ENCODE peak calls at places on chromosomes 7 and 10, in seven cellular contexts. H is psoas muscle, Y is K562, J is body of pancreas, L is heart right ventricle, B is OCI-LY7, N is neural progenitor cell. M is an unnamed sample.

GRCh38 chr10:89653410-89653828 is 8.4 kb upstream of the PANK1 start:
- DNase-seq in N (no peak), B (no peak), L (no peak), H (no peak), Y (no peak), J (no peak), M (no peak)

GRCh38 chr7:50379082-50379481 is 71.1 kb downstream of the FIGNL1 start:
- DNase-seq in L (no peak), H (no peak), N (peak; percentile 34), J (no peak), B (no peak), Y (no peak), M (no peak)

GRCh38 chr7:45985902-45986301 is 64.8 kb upstream of the IGFBP3 start:
- DNase-seq in Y (no peak), B (no peak), H (no peak), L (no peak), J (no peak), N (no peak), M (peak; percentile 20)

GRCh38 chr7:142584765-142585164 is 164.5 kb upstream of the PRSS1 start:
- DNase-seq in L (no peak), J (no peak), N (no peak), Y (no peak), H (no peak), B (no peak), M (no peak)

GRCh38 chr10:111522551-111522950 is 445.7 kb downstream of the ADRA2A start:
- DNase-seq in L (no peak), H (no peak), Y (no peak), J (no peak), N (no peak), B (no peak), M (no peak)

GRCh38 chr10:17326377-17326776 is 98.3 kb downstream of the VIM start:
- DNase-seq in H (no peak), J (no peak), N (no peak), Y (no peak), L (no peak), B (no peak), M (no peak)

GRCh38 chr10:50275650-50276235 is 24.4 kb upstream of the ASAH2 start:
- DNase-seq in L (peak; percentile 18), Y (peak; percentile 88), B (peak; percentile 49), J (peak; percentile 56), H (peak; percentile 49), N (peak; percentile 59), M (peak; percentile 11)

GRCh38 chr10:75531571-75532031 is 100.2 kb downstream of the LRMDA start:
- DNase-seq in N (no peak), L (no peak), H (no peak), B (no peak), J (no peak), Y (no peak), M (no peak)

GRCh38 chr7:24732646-24733413 is 24.4 kb downstream of the GSDME start:
- DNase-seq in H (no peak), L (no peak), J (no peak), N (no peak), Y (no peak), B (no peak), M (peak; percentile 35)

GRCh38 chr10:125064681-125065492 is 95.5 kb downstream of the CTBP2 start:
- DNase-seq in H (peak; percentile 34), J (no peak), N (no peak), B (peak; percentile 90), L (no peak), Y (no peak), M (no peak)

GRCh38 chr10:35300063-35300699 is 36.1 kb upstream of the CCNY start:
- DNase-seq in N (no peak), L (no peak), J (no peak), B (no peak), H (peak; percentile 67), Y (peak; percentile 70), M (peak; percentile 93)

GRCh38 chr10:23069019-23069665 is 26.2 kb upstream of the MSRB2 start:
- DNase-seq in H (no peak), J (no peak), B (no peak), Y (no peak), N (no peak), L (no peak), M (no peak)

DNA sequence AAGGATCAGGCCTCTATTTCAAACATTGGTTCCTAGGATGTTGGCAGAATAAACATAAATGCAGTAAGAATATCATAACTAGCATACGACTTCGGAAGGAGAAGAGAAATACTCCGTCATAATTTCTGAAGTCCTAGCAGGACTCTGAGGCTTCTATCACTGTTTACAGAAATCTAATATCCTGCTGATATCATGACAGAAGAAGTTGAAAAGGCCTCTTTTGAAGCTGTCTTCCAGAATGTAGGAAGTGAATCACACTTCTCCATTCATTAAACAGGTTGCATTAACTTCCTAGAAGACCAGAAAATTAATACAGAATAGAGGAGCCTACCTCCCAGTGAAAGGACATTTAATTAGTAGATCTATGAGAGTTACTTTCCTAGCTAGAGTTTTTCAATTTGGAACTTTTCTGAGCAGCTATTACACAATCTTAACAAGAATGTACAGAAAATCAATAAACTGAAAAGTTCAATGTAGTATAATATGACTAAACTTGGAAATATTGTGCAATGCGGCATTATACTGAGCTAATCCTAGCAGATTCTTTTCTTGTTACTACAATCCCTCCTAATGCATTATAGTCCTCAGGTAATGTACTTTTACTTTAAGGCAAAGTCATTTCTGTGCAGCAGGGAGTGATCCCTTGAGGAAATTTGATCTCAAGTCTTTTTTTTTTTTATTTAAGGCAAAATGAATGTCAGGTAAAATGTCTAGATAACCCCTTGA is 622.6 kb upstream of the CELF2 start:
- DNase-seq in B (no peak), Y (no peak), J (no peak), N (no peak), L (no peak), H (no peak), M (no peak)
- H3K9me3 ChIP-seq in B (no peaks in the 10 kb centered on the region), Y (no peaks in the 10 kb centered on the region), J (no peaks in the 10 kb centered on the region), N (no peaks in the 10 kb centered on the region), L (no peaks in the 10 kb centered on the region), H (no peaks in the 10 kb centered on the region), M (no peaks in the 10 kb centered on the region)

GRCh38 chr10:62779487-62780248 is 24.9 kb upstream of the ADO start:
- DNase-seq in H (no peak), N (no peak), Y (no peak), J (peak; percentile 22), B (peak; percentile 86), L (no peak), M (no peak)

GRCh38 chr10:62772186-62772950 is 32.2 kb upstream of the ADO start:
- DNase-seq in N (no peak), L (no peak), H (no peak), J (no peak), Y (no peak), B (no peak), M (no peak)

GRCh38 chr10:62778125-62778524 is 26.4 kb upstream of the ADO start:
- DNase-seq in H (no peak), Y (no peak), L (no peak), N (no peak), J (no peak), B (no peak), M (no peak)
- H3K4me3 ChIP-seq in H (no peak overlapping the region), Y (no peak overlapping the region), L (no peak overlapping the region), N (no peak overlapping the region), J (no peak overlapping the region), B (no peak overlapping the region), M (no peak overlapping the region)

DNA sequence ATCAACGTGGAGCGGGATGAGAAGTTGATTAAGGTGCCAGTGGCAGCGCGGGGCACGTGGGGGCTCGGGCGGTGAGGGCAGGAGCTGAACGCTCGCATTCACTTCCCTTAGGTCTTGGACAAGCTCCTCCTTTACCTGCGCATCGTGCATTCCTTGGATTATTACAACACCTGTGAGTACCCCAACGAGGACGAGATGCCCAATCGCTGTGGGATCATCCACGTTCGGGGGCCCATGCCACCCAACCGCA is 2.7 kb downstream of the UFSP1 start:
- DNase-seq in N (no peak), L (no peak), Y (no peak), H (no peak), B (no peak), J (no peak), M (no peak)
- H3K36me3 ChIP-seq in N (peaks cover 5% of the 10 kb centered on the region), L (peaks cover 45% of the 10 kb centered on the region), Y (peaks cover 71% of the 10 kb centered on the region), H (peaks cover 69% of the 10 kb centered on the region), B (peaks cover 72% of the 10 kb centered on the region), J (peaks cover 11% of the 10 kb centered on the region), M (peaks cover 49% of the 10 kb centered on the region)

DNA sequence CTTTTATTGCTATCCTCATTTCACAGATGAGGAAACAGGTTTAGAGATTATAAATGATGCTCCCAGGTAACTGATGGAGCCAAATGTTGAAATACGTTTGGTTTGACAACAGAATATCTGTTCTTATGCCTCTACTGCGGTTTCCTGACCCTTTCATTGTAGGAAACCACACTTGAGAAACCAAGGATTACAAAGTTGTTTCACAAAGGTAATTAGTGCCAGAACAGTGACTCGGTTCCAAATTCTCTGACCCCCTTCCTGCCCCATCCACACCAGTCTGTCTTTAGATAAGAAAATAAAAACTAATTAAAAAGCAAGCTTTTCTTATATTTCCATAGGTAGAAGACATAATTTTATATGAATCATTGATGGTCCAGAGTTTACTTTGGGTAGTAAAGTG is 393.7 kb upstream of the MBL2 start:
- DNase-seq in J (no peak), Y (no peak), B (no peak), H (no peak), L (no peak), N (no peak), M (no peak)
- H3K9me3 ChIP-seq in J (no peaks in the 10 kb centered on the region), Y (no peaks in the 10 kb centered on the region), B (no peaks in the 10 kb centered on the region), H (no peaks in the 10 kb centered on the region), L (no peaks in the 10 kb centered on the region), N (no peaks in the 10 kb centered on the region), M (no peaks in the 10 kb centered on the region)